ENCODE peak calls at places on chromosomes 13 and 19, in ten cellular contexts. I is effector CD4-positive, alpha-beta T cell; T is astrocyte; F is stimulated activated CD8-positive, alpha-beta memory T cell treated with anti-CD3 and anti-CD28 coated beads, Interleukin-15, amount 100 ng/mL, for 4 hours; R is iris pigment epithelial cell; L is anterior cingulate cortex; U is midbrain; C is HTR-8/SVneo; J is astrocyte of the hippocampus; K is neuronal stem cell. W is an unnamed sample.

GRCh38 chr19:17950310-17951150 is 16.4 kb upstream of the KCNN1 start:
- DNase-seq in F (no peak), L (no peak), U (no peak), J (peak; percentile 21), R (no peak), K (no peak), T (no peak), C (no peak), I (peak; percentile 50), W (no peak)

GRCh38 chr19:50829801-50830200 is 3.6 kb downstream of the KLK15 start:
- DNase-seq in I (no peak), C (no peak), K (no peak), T (no peak), R (peak; percentile 26), F (no peak), U (no peak), L (no peak), J (no peak), W (no peak)

GRCh38 chr19:19480688-19481087 is 34.7 kb downstream of the TSSK6 start:
- DNase-seq in J (peak; percentile 67), L (no peak), C (no peak), T (no peak), I (no peak), R (no peak), K (no peak), U (no peak), F (no peak), W (no peak)

GRCh38 chr13:29969286-29969685 is 118.9 kb upstream of the UBL3 start:
- DNase-seq in L (no peak), K (no peak), F (no peak), C (no peak), R (peak; percentile 8), U (no peak), J (peak; percentile 79), T (peak; percentile 99), I (no peak), W (no peak)

GRCh38 chr19:51181377-51181912 is 39.3 kb downstream of the SIGLEC7 start:
- DNase-seq in K (no peak), L (no peak), R (no peak), T (no peak), J (no peak), C (no peak), F (no peak), I (no peak), U (no peak), W (no peak)

GRCh38 chr19:35019144-35019543 is 11.1 kb upstream of the SCN1B start:
- DNase-seq in R (no peak), F (no peak), J (no peak), T (no peak), K (no peak), U (no peak), L (no peak), I (no peak), C (no peak), W (no peak)

GRCh38 chr13:98672947-98673545 is 79.4 kb downstream of the SLC15A1 start:
- DNase-seq in I (peak; percentile 25), K (peak; percentile 61), T (peak; percentile 39), L (peak; percentile 33), J (peak; percentile 87), F (peak; percentile 7), C (peak; percentile 58), U (peak; percentile 73), R (peak; percentile 70), W (peak; percentile 37)

GRCh38 chr13:97367427-97367826 is 66.5 kb upstream of the RAP2A start:
- DNase-seq in C (no peak), I (no peak), J (peak; percentile 92), U (peak; percentile 25), F (no peak), L (peak; percentile 24), R (peak; percentile 76), T (peak; percentile 90), K (peak; percentile 40), W (no peak)

GRCh38 chr13:98506343-98507059 is 70.4 kb downstream of the STK24 start:
- DNase-seq in I (no peak), U (no peak), J (no peak), C (no peak), R (no peak), F (no peak), L (no peak), T (no peak), K (no peak), W (no peak)

GRCh38 chr13:48490241-48490640 is 42.6 kb downstream of the RCBTB2 start:
- DNase-seq in U (no peak), J (no peak), R (no peak), T (no peak), L (no peak), C (no peak), F (no peak), I (no peak), K (no peak), W (no peak)

GRCh38 chr13:98775844-98776598 is 23.5 kb upstream of the SLC15A1 start:
- DNase-seq in C (peak; percentile 70), J (peak; percentile 74), K (no peak), R (peak; percentile 93), T (peak; percentile 73), F (no peak), I (no peak), U (no peak), L (no peak), W (no peak)

GRCh38 chr19:34664168-34664567 is 12.8 kb downstream of the SCGB2B2 start:
- DNase-seq in F (no peak), J (no peak), T (no peak), U (no peak), L (no peak), K (no peak), C (no peak), R (no peak), I (no peak), W (no peak)

GRCh38 chr19:39083983-39084731 is at the start of gene ACP7:
- DNase-seq in R (no peak), T (no peak), F (no peak), U (no peak), I (peak; percentile 9), C (no peak), K (no peak), L (no peak), J (no peak), W (peak; percentile 16)

GRCh38 chr13:43348397-43348796 is 325.0 kb downstream of the DNAJC15 start:
- DNase-seq in J (peak; percentile 29), I (no peak), F (no peak), K (no peak), L (no peak), T (peak; percentile 73), R (peak; percentile 60), U (no peak), C (no peak), W (no peak)

GRCh38 chr13:33846306-33847062 is 28.5 kb downstream of the RFC3 start:
- DNase-seq in L (no peak), U (no peak), J (no peak), K (no peak), T (no peak), I (no peak), R (no peak), C (no peak), F (no peak), W (no peak)

GRCh38 chr13:91305652-91306051 is 41.8 kb upstream of the MIR17HG start:
- DNase-seq in R (no peak), F (no peak), I (no peak), U (no peak), T (no peak), K (no peak), J (no peak), L (no peak), C (no peak), W (no peak)

GRCh38 chr13:99829156-99829555 is 142.4 kb downstream of the ZIC5 start:
- DNase-seq in U (no peak), T (no peak), R (no peak), I (no peak), C (no peak), J (no peak), F (no peak), L (no peak), K (no peak), W (no peak)

GRCh38 chr19:45887311-45887710 is 1.4 kb upstream of the IRF2BP1 start:
- DNase-seq in J (no peak), K (no peak), I (no peak), T (no peak), F (no peak), U (no peak), R (no peak), L (no peak), C (no peak), W (no peak)

GRCh38 chr13:48636550-48636949 is 17.2 kb upstream of the CYSLTR2 start:
- DNase-seq in I (no peak), U (no peak), L (no peak), T (peak; percentile 84), C (no peak), J (peak; percentile 28), K (no peak), R (peak; percentile 96), F (no peak), W (no peak)

GRCh38 chr19:44346556-44346955 is 9.9 kb downstream of the ZNF112 start:
- DNase-seq in K (no peak), R (no peak), C (no peak), F (no peak), J (peak; percentile 37), T (no peak), U (no peak), I (no peak), L (no peak), W (no peak)

GRCh38 chr19:44851427-44851826 is 5.3 kb downstream of the NECTIN2 start:
- DNase-seq in C (no peak), T (no peak), K (no peak), F (no peak), I (no peak), U (no peak), J (no peak), L (no peak), R (no peak), W (no peak)

GRCh38 chr19:45710731-45711130 is 18.3 kb downstream of the QPCTL start:
- DNase-seq in F (no peak), R (no peak), T (no peak), K (no peak), L (no peak), C (no peak), J (no peak), U (no peak), I (no peak), W (no peak)

GRCh38 chr19:17079710-17080440 is 4.3 kb downstream of the MYO9B start:
- DNase-seq in U (peak; percentile 81), J (peak; percentile 97), F (peak; percentile 58), L (peak; percentile 75), I (peak; percentile 27), R (peak; percentile 99), T (peak; percentile 98), C (peak; percentile 89), K (peak; percentile 37), W (peak; percentile 81)